ENCODE peak calls at places on chromosomes 16 and 17, in seven cellular contexts. O is nucleus accumbens, P is T-helper 17 cell, L is hepatic stellate cell, X is hippocampal formation, K is tibial artery, B is mucosa of descending colon. W is an unnamed sample.

GRCh38 chr16:87648236-87648635 is 45.9 kb downstream of the JPH3 start:
- DNase-seq in B (no peak), O (no peak), K (no peak), X (no peak), P (no peak), L (no peak), W (no peak)

GRCh38 chr17:40284085-40284713 is 3.5 kb upstream of the CDC6 start:
- DNase-seq in P (no peak), X (no peak), L (peak; percentile 78), B (no peak), K (no peak), O (no peak), W (no peak)

GRCh38 chr17:47705536-47706481 is 11.8 kb downstream of the TBKBP1 start:
- DNase-seq in K (no peak), P (no peak), X (no peak), B (peak; percentile 48), L (no peak), O (no peak), W (no peak)

GRCh38 chr17:64020068-64020766 is at the start of gene ICAM2:
- DNase-seq in B (peak; percentile 88), P (peak; percentile 89), L (no peak), X (no peak), O (no peak), K (peak; percentile 68), W (peak; percentile 91)

GRCh38 chr17:14471052-14471451 is 170.2 kb downstream of the HS3ST3B1 start:
- DNase-seq in B (no peak), K (no peak), X (no peak), L (peak; percentile 3), O (no peak), P (no peak), W (no peak)

GRCh38 chr17:28899212-28899815 is 1.8 kb upstream of the FLOT2 start:
- DNase-seq in K (no peak), P (no peak), X (no peak), O (no peak), B (no peak), L (no peak), W (no peak)

GRCh38 chr16:86680137-86680536 is 101.8 kb downstream of the FOXL1 start:
- DNase-seq in O (no peak), B (no peak), K (peak; percentile 57), L (peak; percentile 80), P (no peak), X (no peak), W (no peak)

GRCh38 chr17:79562806-79563141 is 48.1 kb downstream of the RBFOX3 start:
- DNase-seq in O (no peak), L (no peak), P (no peak), B (no peak), K (no peak), X (no peak), W (no peak)

GRCh38 chr17:43645765-43646481 is 15.8 kb downstream of the MEOX1 start:
- DNase-seq in L (peak; percentile 70), P (no peak), K (peak; percentile 78), B (peak; percentile 58), X (no peak), O (no peak), W (no peak)

GRCh38 chr16:87375426-87376135 is 8.0 kb downstream of the FBXO31 start:
- DNase-seq in K (no peak), O (no peak), P (no peak), B (no peak), X (no peak), L (peak; percentile 51), W (no peak)

GRCh38 chr17:20095366-20096080 is 86.4 kb downstream of the SPECC1 start:
- DNase-seq in X (peak; percentile 77), P (no peak), O (peak; percentile 80), L (peak; percentile 64), B (no peak), K (peak; percentile 82), W (no peak)

GRCh38 chr16:78196527-78196926 is 97.1 kb downstream of the WWOX start:
- DNase-seq in O (no peak), P (no peak), B (no peak), L (no peak), X (no peak), K (no peak), W (no peak)

GRCh38 chr17:13581925-13582324 is 19.8 kb downstream of the HS3ST3A1 start:
- DNase-seq in X (no peak), L (no peak), P (no peak), B (no peak), K (no peak), O (no peak), W (no peak)

GRCh38 chr17:305090-305976 is 47.3 kb downstream of the RPH3AL start:
- DNase-seq in L (no peak), K (no peak), X (no peak), B (peak; percentile 72), P (no peak), O (no peak), W (no peak)

GRCh38 chr16:29862884-29863668 is at the start of gene CDIPT:
- DNase-seq in P (peak; percentile 86), K (peak; percentile 93), O (peak; percentile 97), X (peak; percentile 99), B (peak; percentile 94), L (peak; percentile 91), W (peak; percentile 90)

GRCh38 chr17:64357191-64357981 is 33.3 kb downstream of the PECAM1 start:
- DNase-seq in B (no peak), X (peak; percentile 41), P (no peak), K (peak; percentile 66), O (no peak), L (peak; percentile 54), W (no peak)

GRCh38 chr17:57342141-57342540 is 85.8 kb downstream of the MSI2 start:
- DNase-seq in L (no peak), O (no peak), P (no peak), X (peak; percentile 6), K (no peak), B (no peak), W (no peak)

GRCh38 chr16:10824111-10824893 is 5.7 kb upstream of the TVP23A start:
- DNase-seq in B (no peak), X (no peak), P (no peak), K (no peak), L (no peak), O (no peak), W (no peak)

GRCh38 chr16:50195276-50195675 is 42.2 kb downstream of the TENT4B start:
- DNase-seq in P (no peak), X (no peak), L (no peak), O (no peak), B (no peak), K (no peak), W (no peak)

W was measured in T follicular helper cell.